ENCODE peak calls at places on chromosome 11, in eight cellular contexts. E, Z, N, M, C, D, Q and T are unnamed samples.

GRCh38 chr11:76655466-76656086 is 15.0 kb downstream of the LRRC32 start:
- DNase-seq in E (no peak), Q (no peak), D (no peak), C (no peak), N (no peak), Z (no peak), M (no peak), T (no peak)

GRCh38 chr11:10623797-10624761 is 55.6 kb upstream of the LYVE1 start:
- DNase-seq in C (peak), D (no peak), Q (no peak), N (peak), M (no peak), E (no peak), Z (peak), T (peak)

GRCh38 chr11:69819541-69820070 is 390 bp upstream of the FGF3 start:
- DNase-seq in N (no peak), Q (no peak), D (no peak), E (no peak), C (no peak), M (no peak), Z (no peak), T (no peak)

GRCh38 chr11:16239130-16240105 is 116.9 kb downstream of the SOX6 start:
- DNase-seq in D (no peak), Q (no peak), N (no peak), Z (no peak), C (no peak), M (no peak), E (no peak), T (no peak)

GRCh38 chr11:11845066-11845465 is 3.3 kb downstream of the USP47 start:
- DNase-seq in Q (no peak), Z (no peak), E (no peak), M (no peak), C (no peak), D (no peak), N (no peak), T (no peak)

GRCh38 chr11:63896071-63896470 is 20.9 kb downstream of the RCOR2 start:
- DNase-seq in Z (no peak), N (no peak), E (no peak), C (peak), M (no peak), D (no peak), Q (no peak), T (no peak)

GRCh38 chr11:68343761-68344256 is 31.4 kb downstream of the LRP5 start:
- DNase-seq in Z (peak), D (no peak), N (no peak), C (peak), Q (no peak), E (no peak), M (no peak), T (no peak)

GRCh38 chr11:121661796-121662508 is 209.2 kb upstream of the SORL1-AS1 start:
- DNase-seq in C (no peak), N (no peak), Q (no peak), D (no peak), M (no peak), Z (no peak), E (no peak), T (no peak)

GRCh38 chr11:45259607-45260006 is 26.5 kb downstream of the SYT13 start:
- DNase-seq in Q (no peak), N (peak), D (no peak), C (peak), M (no peak), E (no peak), Z (peak), T (no peak)

GRCh38 chr11:24271798-24272197 is 225.1 kb upstream of the LUZP2 start:
- DNase-seq in E (no peak), D (no peak), Q (no peak), C (no peak), Z (no peak), N (no peak), M (no peak), T (no peak)

GRCh38 chr11:128318856-128319474 is 268.4 kb downstream of the ETS1 start:
- DNase-seq in D (no peak), E (no peak), M (no peak), Q (no peak), C (no peak), N (no peak), Z (no peak), T (no peak)

GRCh38 chr11:22317656-22318055 is 20.5 kb upstream of the SLC17A6 start:
- DNase-seq in M (no peak), C (no peak), N (no peak), E (no peak), D (no peak), Q (no peak), Z (no peak), T (no peak)

GRCh38 chr11:76419896-76420295 is 24.9 kb upstream of the EMSY start:
- DNase-seq in E (no peak), C (no peak), N (no peak), Q (peak), D (no peak), M (no peak), Z (no peak), T (no peak)

GRCh38 chr11:88666364-88666763 is 328.8 kb upstream of the CTSC start:
- DNase-seq in Z (no peak), M (no peak), C (peak), E (no peak), Q (no peak), N (no peak), D (no peak), T (no peak)

GRCh38 chr11:68113986-68114385 is 7.2 kb downstream of the CHKA start:
- DNase-seq in D (no peak), N (no peak), Z (no peak), C (no peak), M (no peak), E (no peak), Q (no peak), T (no peak)

GRCh38 chr11:76824083-76824939 is 36.4 kb upstream of the ACER3 start:
- DNase-seq in C (no peak), N (no peak), M (no peak), Z (no peak), D (no peak), E (no peak), Q (no peak), T (no peak)

GRCh38 chr11:27910186-27910941 is 197.6 kb downstream of the KIF18A start:
- DNase-seq in D (no peak), N (no peak), M (no peak), Q (no peak), Z (no peak), C (no peak), E (no peak), T (no peak)

GRCh38 chr11:10654211-10655150 is 39.1 kb downstream of the IRAG1 start:
- DNase-seq in Z (no peak), M (no peak), Q (peak), C (no peak), E (no peak), D (no peak), N (peak), T (no peak)

GRCh38 chr11:65261591-65262380 is at the start of gene POLA2:
- DNase-seq in C (peak), N (peak), Q (peak), E (peak), M (peak), D (peak), Z (peak), T (peak)
- TF ChIP-seq POLR2A in C (peak), N (peak), Q (peak), E (peak), M (peak), D (peak), Z (peak), T (no peak)

DNA sequence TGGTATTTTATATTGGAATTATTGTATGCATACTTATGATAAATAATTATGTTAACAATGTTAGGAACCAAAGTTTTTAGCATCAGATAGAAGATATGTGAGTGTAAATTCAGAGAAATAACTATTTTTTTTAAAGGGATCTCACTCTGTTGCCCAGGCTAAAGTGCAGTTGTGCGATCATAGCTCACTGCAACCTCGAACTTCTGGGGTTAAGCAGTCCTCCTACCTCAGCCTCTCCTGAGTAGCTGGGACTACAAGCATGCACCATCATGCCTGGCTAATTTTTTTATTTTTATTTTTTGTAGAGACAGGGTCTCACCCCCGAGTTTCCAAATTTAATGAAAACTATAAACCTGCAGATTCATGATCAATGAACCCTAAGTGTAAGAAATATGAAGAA is 33.6 kb upstream of the RCE1 start:
- DNase-seq in E (no peak), C (no peak), Q (no peak), Z (no peak), M (no peak), D (no peak), N (no peak), T (no peak)
- TF ChIP-seq POLR2A in E (no peak), C (no peak), Q (no peak), Z (no peak), M (no peak), D (no peak), N (no peak), T (no peak)

GRCh38 chr11:2303627-2304155 is 1.9 kb downstream of the TSPAN32 start:
- DNase-seq in C (no peak), M (peak), Z (no peak), Q (no peak), E (peak), N (no peak), D (no peak), T (peak)

GRCh38 chr11:2302844-2303626 is 1.2 kb downstream of the TSPAN32 start:
- DNase-seq in M (peak), C (no peak), Z (no peak), Q (no peak), D (no peak), E (peak), N (no peak), T (peak)

GRCh38 chr11:2300936-2301630 is 635 bp downstream of the C11orf21 start:
- DNase-seq in Z (no peak), M (no peak), E (no peak), N (no peak), C (no peak), D (no peak), Q (no peak), T (peak)

GRCh38 chr11:2301631-2302272 is at the start of the genes C11orf21 and TSPAN32:
- DNase-seq in M (peak), Q (no peak), N (peak), D (no peak), E (peak), C (peak), Z (no peak), T (peak)

DNA sequence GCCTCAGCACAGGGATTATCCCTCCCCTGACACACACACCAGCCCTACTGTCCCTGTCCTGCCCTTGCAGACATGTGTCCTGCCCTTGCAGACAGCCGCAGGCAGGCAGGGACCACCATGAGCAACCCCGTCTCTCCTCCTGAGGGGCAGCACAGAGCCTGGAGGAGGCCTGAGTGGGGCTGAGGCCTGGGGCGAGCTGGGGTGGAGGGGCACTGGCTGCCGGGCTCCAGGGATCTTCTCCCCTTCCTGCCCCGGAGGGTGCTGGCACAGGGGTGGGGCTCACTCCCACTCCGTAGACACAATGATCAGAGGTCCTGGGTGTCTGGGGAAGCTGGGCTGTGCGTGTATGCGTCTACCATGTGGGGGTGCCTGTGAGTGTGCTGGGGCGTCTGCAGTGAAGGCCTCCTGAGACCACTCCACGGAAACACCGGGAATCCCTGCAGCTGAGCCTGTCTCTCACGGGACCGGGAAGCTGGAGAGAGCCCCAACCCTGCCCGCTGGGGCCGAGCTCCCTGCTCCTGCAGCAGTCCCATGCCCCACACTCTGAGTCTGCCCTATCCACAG is 549 bp downstream of the TSPAN32 start:
- DNase-seq in N (no peak), M (peak), C (no peak), E (no peak), Q (no peak), D (no peak), Z (no peak), T (no peak)
- TF ChIP-seq POLR2A in N (no peak), M (no peak), C (no peak), E (no peak), Q (no peak), D (no peak), Z (no peak), T (no peak)

DNA sequence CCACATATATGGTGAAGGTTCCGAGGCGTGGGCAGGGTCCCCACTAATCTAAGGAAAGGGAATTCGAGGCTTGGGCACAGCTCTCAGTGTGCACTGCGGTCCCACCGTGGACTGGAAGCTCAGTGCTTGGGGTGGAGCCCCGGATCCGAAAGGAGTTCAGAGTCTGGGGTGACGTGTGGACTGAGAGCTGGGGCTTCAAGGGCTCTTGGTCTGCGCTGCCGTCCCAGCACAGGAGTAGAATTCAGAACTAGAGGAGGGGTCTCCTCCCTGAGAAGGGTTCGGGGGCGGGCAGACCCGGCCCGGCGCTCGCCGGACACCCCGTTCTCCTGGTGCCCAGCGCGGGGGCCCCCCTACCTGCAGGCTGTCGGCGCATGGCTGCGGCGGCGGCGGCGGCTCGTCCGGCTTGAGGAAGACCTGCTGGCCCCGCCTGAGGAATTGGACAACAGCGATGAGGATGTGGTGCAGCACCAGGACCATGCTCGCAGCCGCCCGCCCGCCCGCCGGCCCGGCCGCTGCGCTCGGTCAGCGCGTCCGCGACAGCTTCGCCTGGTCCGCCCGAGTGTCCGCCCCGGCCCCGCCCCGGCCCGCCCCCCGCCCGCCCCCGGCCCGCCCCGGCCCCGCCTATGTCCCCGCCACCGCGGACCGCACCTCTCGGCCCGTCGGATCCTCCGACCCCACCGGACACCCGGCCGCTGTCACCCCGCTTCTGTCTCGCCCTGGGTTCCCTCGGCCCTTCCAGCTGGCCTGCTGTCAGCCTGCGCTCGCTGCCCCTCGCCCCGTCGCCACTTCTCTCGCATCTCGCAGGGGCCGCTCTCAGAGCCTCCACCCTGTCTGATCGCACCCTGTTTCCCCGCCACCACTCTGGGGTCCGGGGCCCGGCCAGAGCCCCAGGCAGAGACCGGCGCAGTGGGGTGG is 32.1 kb downstream of the PDE2A start:
- DNase-seq in N (peak), M (peak), D (peak), C (peak), Z (peak), Q (peak), E (no peak), T (peak)
- TF ChIP-seq POLR2A in N (peak), M (peak), D (peak), C (no peak), Z (peak), Q (no peak), E (no peak), T (no peak)